ENCODE peak calls at places on chromosomes 5 and 9, in nine cellular contexts. One of them, this sample, is unnamed.
A peak's percentile ranks its signal among the peaks of the same experiment; 100 is the strongest.

GRCh38 chr5:119356384-119357188 is 767 bp downstream of the TNFAIP8 start:
- DNase-seq in HCT116: no peak
- DNase-seq in 8988T: no peak
- DNase-seq in NCI-H774: peak; percentile 25
- DNase-seq in CD4-positive, alpha-beta T cell: no peak
- DNase-seq in activated T-cell treated with anti-CD3 and anti-CD28 coated beads, Interleukin-2, amount 50 U/mL, for 4 hours: no peak
- DNase-seq in A549: no peak
- DNase-seq in dorsolateral prefrontal cortex: no peak
- DNase-seq in NCI-H1436: no peak
- DNase-seq in this sample: no peak

GRCh38 chr9:92680166-92681119 is 10.5 kb upstream of the IPPK start:
- DNase-seq in HCT116: no peak
- DNase-seq in 8988T: no peak
- DNase-seq in NCI-H774: no peak
- DNase-seq in CD4-positive, alpha-beta T cell: no peak
- DNase-seq in activated T-cell treated with anti-CD3 and anti-CD28 coated beads, Interleukin-2, amount 50 U/mL, for 4 hours: no peak
- DNase-seq in A549: no peak
- DNase-seq in dorsolateral prefrontal cortex: no peak
- DNase-seq in NCI-H1436: no peak
- DNase-seq in this sample: no peak

GRCh38 chr5:168706655-168707069 is 127.5 kb upstream of the PANK3 start:
- DNase-seq in HCT116: peak; percentile 7
- DNase-seq in 8988T: peak; percentile 37
- DNase-seq in NCI-H774: no peak
- DNase-seq in CD4-positive, alpha-beta T cell: no peak
- DNase-seq in activated T-cell treated with anti-CD3 and anti-CD28 coated beads, Interleukin-2, amount 50 U/mL, for 4 hours: no peak
- DNase-seq in A549: peak; percentile 36
- DNase-seq in dorsolateral prefrontal cortex: peak; percentile 34
- DNase-seq in NCI-H1436: peak; percentile 4
- DNase-seq in this sample: peak; percentile 39

GRCh38 chr5:136047858-136048257 is 19.1 kb downstream of the TGFBI start:
- DNase-seq in HCT116: no peak
- DNase-seq in 8988T: no peak
- DNase-seq in NCI-H774: no peak
- DNase-seq in CD4-positive, alpha-beta T cell: no peak
- DNase-seq in activated T-cell treated with anti-CD3 and anti-CD28 coated beads, Interleukin-2, amount 50 U/mL, for 4 hours: no peak
- DNase-seq in A549: no peak
- DNase-seq in dorsolateral prefrontal cortex: no peak
- DNase-seq in NCI-H1436: no peak
- DNase-seq in this sample: no peak

GRCh38 chr5:147643142-147643541 is 133.3 kb upstream of the DPYSL3 start:
- DNase-seq in HCT116: no peak
- DNase-seq in 8988T: no peak
- DNase-seq in NCI-H774: no peak
- DNase-seq in CD4-positive, alpha-beta T cell: no peak
- DNase-seq in activated T-cell treated with anti-CD3 and anti-CD28 coated beads, Interleukin-2, amount 50 U/mL, for 4 hours: no peak
- DNase-seq in A549: no peak
- DNase-seq in dorsolateral prefrontal cortex: no peak
- DNase-seq in NCI-H1436: no peak
- DNase-seq in this sample: no peak

GRCh38 chr9:92270511-92270910 is 23.0 kb downstream of the IARS1 start:
- DNase-seq in HCT116: no peak
- DNase-seq in 8988T: no peak
- DNase-seq in NCI-H774: no peak
- DNase-seq in CD4-positive, alpha-beta T cell: no peak
- DNase-seq in activated T-cell treated with anti-CD3 and anti-CD28 coated beads, Interleukin-2, amount 50 U/mL, for 4 hours: no peak
- DNase-seq in A549: no peak
- DNase-seq in dorsolateral prefrontal cortex: no peak
- DNase-seq in NCI-H1436: no peak
- DNase-seq in this sample: no peak

GRCh38 chr5:35117960-35118359 is 70.2 kb upstream of the AGXT2 start:
- DNase-seq in HCT116: no peak
- DNase-seq in 8988T: peak; percentile 42
- DNase-seq in NCI-H774: no peak
- DNase-seq in CD4-positive, alpha-beta T cell: no peak
- DNase-seq in activated T-cell treated with anti-CD3 and anti-CD28 coated beads, Interleukin-2, amount 50 U/mL, for 4 hours: no peak
- DNase-seq in A549: no peak
- DNase-seq in dorsolateral prefrontal cortex: no peak
- DNase-seq in NCI-H1436: no peak
- DNase-seq in this sample: no peak

GRCh38 chr9:91676042-91676441 is 252.4 kb upstream of the NFIL3 start:
- DNase-seq in HCT116: peak; percentile 18
- DNase-seq in 8988T: no peak
- DNase-seq in NCI-H774: no peak
- DNase-seq in CD4-positive, alpha-beta T cell: no peak
- DNase-seq in activated T-cell treated with anti-CD3 and anti-CD28 coated beads, Interleukin-2, amount 50 U/mL, for 4 hours: no peak
- DNase-seq in A549: no peak
- DNase-seq in dorsolateral prefrontal cortex: no peak
- DNase-seq in NCI-H1436: no peak
- DNase-seq in this sample: peak; percentile 27

GRCh38 chr5:55427157-55427556 is 107.6 kb downstream of the PLPP1 start:
- DNase-seq in HCT116: no peak
- DNase-seq in 8988T: no peak
- DNase-seq in NCI-H774: no peak
- DNase-seq in CD4-positive, alpha-beta T cell: no peak
- DNase-seq in activated T-cell treated with anti-CD3 and anti-CD28 coated beads, Interleukin-2, amount 50 U/mL, for 4 hours: no peak
- DNase-seq in A549: no peak
- DNase-seq in dorsolateral prefrontal cortex: peak; percentile 42
- DNase-seq in NCI-H1436: no peak
- DNase-seq in this sample: no peak

GRCh38 chr5:140630296-140630695 is 2.7 kb downstream of the CD14 start:
- DNase-seq in HCT116: no peak
- DNase-seq in 8988T: no peak
- DNase-seq in NCI-H774: no peak
- DNase-seq in CD4-positive, alpha-beta T cell: no peak
- DNase-seq in activated T-cell treated with anti-CD3 and anti-CD28 coated beads, Interleukin-2, amount 50 U/mL, for 4 hours: no peak
- DNase-seq in A549: no peak
- DNase-seq in dorsolateral prefrontal cortex: no peak
- DNase-seq in NCI-H1436: no peak
- DNase-seq in this sample: no peak

GRCh38 chr9:99282406-99282805 is 60.3 kb downstream of the SEC61B start:
- DNase-seq in HCT116: no peak
- DNase-seq in 8988T: no peak
- DNase-seq in NCI-H774: no peak
- DNase-seq in CD4-positive, alpha-beta T cell: no peak
- DNase-seq in activated T-cell treated with anti-CD3 and anti-CD28 coated beads, Interleukin-2, amount 50 U/mL, for 4 hours: no peak
- DNase-seq in A549: no peak
- DNase-seq in dorsolateral prefrontal cortex: no peak
- DNase-seq in NCI-H1436: no peak
- DNase-seq in this sample: no peak